ENCODE peak calls at places on chromosome 10, in seven cellular contexts. One of them, this sample, is unnamed.
A peak's percentile ranks its signal among the peaks of the same experiment; 100 is the strongest.

GRCh38 chr10:101292194-101293006 is 61.6 kb upstream of the BTRC start:
- DNase-seq in upper lobe of right lung: no peak
- DNase-seq in astrocyte of the spinal cord: peak; percentile 5
- DNase-seq in mammary epithelial cell: no peak
- DNase-seq in brain microvascular endothelial cell: no peak
- DNase-seq in uterus: no peak
- DNase-seq in PC-9: no peak
- DNase-seq in this sample: peak; percentile 4

GRCh38 chr10:124221356-124222297 is 128.2 kb upstream of the CHST15 start:
- DNase-seq in upper lobe of right lung: no peak
- DNase-seq in astrocyte of the spinal cord: peak; percentile 73
- DNase-seq in mammary epithelial cell: peak; percentile 71
- DNase-seq in brain microvascular endothelial cell: peak; percentile 15
- DNase-seq in uterus: no peak
- DNase-seq in PC-9: no peak
- DNase-seq in this sample: peak; percentile 52

GRCh38 chr10:29389935-29390334 is 101.1 kb downstream of the LYZL1 start:
- DNase-seq in upper lobe of right lung: no peak
- DNase-seq in astrocyte of the spinal cord: no peak
- DNase-seq in mammary epithelial cell: peak; percentile 8
- DNase-seq in brain microvascular endothelial cell: no peak
- DNase-seq in uterus: no peak
- DNase-seq in PC-9: no peak
- DNase-seq in this sample: peak; percentile 36

GRCh38 chr10:96339956-96340904 is 18.6 kb downstream of the OPALIN start:
- DNase-seq in upper lobe of right lung: no peak
- DNase-seq in astrocyte of the spinal cord: peak; percentile 59
- DNase-seq in mammary epithelial cell: peak; percentile 54
- DNase-seq in brain microvascular endothelial cell: peak; percentile 72
- DNase-seq in uterus: peak; percentile 25
- DNase-seq in PC-9: peak; percentile 46
- DNase-seq in this sample: peak; percentile 74

GRCh38 chr10:89210794-89211425 is 3.8 kb upstream of the CH25H start:
- DNase-seq in upper lobe of right lung: no peak
- DNase-seq in astrocyte of the spinal cord: no peak
- DNase-seq in mammary epithelial cell: no peak
- DNase-seq in brain microvascular endothelial cell: no peak
- DNase-seq in uterus: no peak
- DNase-seq in PC-9: no peak
- DNase-seq in this sample: no peak

GRCh38 chr10:74297389-74298080 is 146.5 kb downstream of the ADK start:
- DNase-seq in upper lobe of right lung: no peak
- DNase-seq in astrocyte of the spinal cord: no peak
- DNase-seq in mammary epithelial cell: no peak
- DNase-seq in brain microvascular endothelial cell: no peak
- DNase-seq in uterus: no peak
- DNase-seq in PC-9: no peak
- DNase-seq in this sample: no peak

GRCh38 chr10:91540714-91541113 is 92.2 kb downstream of the PPP1R3C start:
- DNase-seq in upper lobe of right lung: no peak
- DNase-seq in astrocyte of the spinal cord: no peak
- DNase-seq in mammary epithelial cell: peak; percentile 83
- DNase-seq in brain microvascular endothelial cell: no peak
- DNase-seq in uterus: no peak
- DNase-seq in PC-9: peak; percentile 66
- DNase-seq in this sample: peak; percentile 49

GRCh38 chr10:21943633-21944265 is 59.8 kb downstream of the DNAJC1 start:
- DNase-seq in upper lobe of right lung: no peak
- DNase-seq in astrocyte of the spinal cord: no peak
- DNase-seq in mammary epithelial cell: no peak
- DNase-seq in brain microvascular endothelial cell: no peak
- DNase-seq in uterus: no peak
- DNase-seq in PC-9: no peak
- DNase-seq in this sample: peak; percentile 89

GRCh38 chr10:29685506-29685905 is 50.7 kb upstream of the SVIL start:
- DNase-seq in upper lobe of right lung: no peak
- DNase-seq in astrocyte of the spinal cord: no peak
- DNase-seq in mammary epithelial cell: no peak
- DNase-seq in brain microvascular endothelial cell: no peak
- DNase-seq in uterus: no peak
- DNase-seq in PC-9: no peak
- DNase-seq in this sample: no peak

GRCh38 chr10:73920084-73920483 is 9.2 kb downstream of the PLAU start:
- DNase-seq in upper lobe of right lung: no peak
- DNase-seq in astrocyte of the spinal cord: no peak
- DNase-seq in mammary epithelial cell: peak; percentile 95
- DNase-seq in brain microvascular endothelial cell: no peak
- DNase-seq in uterus: peak; percentile 74
- DNase-seq in PC-9: no peak
- DNase-seq in this sample: peak; percentile 76

GRCh38 chr10:104209575-104210198 is 22.5 kb downstream of the CFAP43 start:
- DNase-seq in upper lobe of right lung: no peak
- DNase-seq in astrocyte of the spinal cord: peak; percentile 49
- DNase-seq in mammary epithelial cell: peak; percentile 21
- DNase-seq in brain microvascular endothelial cell: peak; percentile 49
- DNase-seq in uterus: peak; percentile 20
- DNase-seq in PC-9: no peak
- DNase-seq in this sample: peak; percentile 45

GRCh38 chr10:77390481-77390891 is 247.1 kb downstream of the KCNMA1 start:
- DNase-seq in upper lobe of right lung: no peak
- DNase-seq in astrocyte of the spinal cord: no peak
- DNase-seq in mammary epithelial cell: peak; percentile 35
- DNase-seq in brain microvascular endothelial cell: no peak
- DNase-seq in uterus: no peak
- DNase-seq in PC-9: no peak
- DNase-seq in this sample: peak; percentile 23

GRCh38 chr10:77392851-77393250 is 244.8 kb downstream of the KCNMA1 start:
- DNase-seq in upper lobe of right lung: no peak
- DNase-seq in astrocyte of the spinal cord: peak; percentile 96
- DNase-seq in mammary epithelial cell: peak; percentile 100
- DNase-seq in brain microvascular endothelial cell: peak; percentile 93
- DNase-seq in uterus: no peak
- DNase-seq in PC-9: peak; percentile 94
- DNase-seq in this sample: peak; percentile 80

GRCh38 chr10:77393411-77393810 is 244.2 kb downstream of the KCNMA1 start:
- DNase-seq in upper lobe of right lung: no peak
- DNase-seq in astrocyte of the spinal cord: no peak
- DNase-seq in mammary epithelial cell: no peak
- DNase-seq in brain microvascular endothelial cell: no peak
- DNase-seq in uterus: no peak
- DNase-seq in PC-9: no peak
- DNase-seq in this sample: no peak

GRCh38 chr10:77392236-77392721 is 245.3 kb downstream of the KCNMA1 start:
- DNase-seq in upper lobe of right lung: no peak
- DNase-seq in astrocyte of the spinal cord: peak; percentile 65
- DNase-seq in mammary epithelial cell: no peak
- DNase-seq in brain microvascular endothelial cell: peak; percentile 47
- DNase-seq in uterus: no peak
- DNase-seq in PC-9: no peak
- DNase-seq in this sample: peak; percentile 52

DNA sequence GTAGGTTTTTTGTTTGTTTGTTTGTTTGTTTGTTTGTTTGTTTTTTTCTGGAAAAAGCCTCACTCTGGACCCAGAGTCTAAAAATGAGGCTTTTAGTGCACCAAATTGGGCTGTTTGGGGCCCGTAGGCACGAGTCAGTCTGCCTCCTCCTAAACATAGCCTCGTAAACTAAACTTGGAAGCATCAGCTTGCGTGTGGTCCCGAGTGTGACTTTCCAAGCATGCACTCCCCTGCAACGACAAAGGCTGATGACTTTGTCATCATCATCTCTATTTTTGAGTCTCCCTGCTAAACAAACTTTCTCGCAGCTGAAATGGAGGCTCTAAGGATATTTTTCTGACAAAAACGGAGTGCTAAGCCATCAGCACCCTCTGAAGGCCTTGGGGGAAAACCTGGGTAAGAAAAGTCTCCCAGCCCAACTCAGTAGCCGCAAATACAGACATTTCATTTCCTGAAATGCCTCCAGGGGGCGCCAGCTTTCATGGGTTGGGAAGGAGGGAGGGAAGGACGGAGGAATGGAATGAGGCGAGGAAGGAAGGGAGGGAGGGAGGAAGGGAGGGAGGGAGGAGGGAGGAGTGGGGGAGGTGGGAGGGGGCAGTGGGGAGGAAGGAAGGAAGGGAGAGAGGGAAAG is 245.9 kb downstream of the KCNMA1 start:
- DNase-seq in upper lobe of right lung: peak; percentile 73
- DNase-seq in astrocyte of the spinal cord: peak; percentile 91
- DNase-seq in mammary epithelial cell: peak; percentile 78
- DNase-seq in brain microvascular endothelial cell: peak; percentile 84
- DNase-seq in uterus: peak; percentile 79
- DNase-seq in PC-9: peak; percentile 53
- DNase-seq in this sample: peak; percentile 86
- TF ChIP-seq CTCF in upper lobe of right lung: peak; percentile 47
- TF ChIP-seq CTCF in astrocyte of the spinal cord: peak; percentile 73
- TF ChIP-seq CTCF in mammary epithelial cell: peak; percentile 75
- TF ChIP-seq CTCF in brain microvascular endothelial cell: peak; percentile 85
- TF ChIP-seq CTCF in uterus: peak; percentile 58
- TF ChIP-seq CTCF in PC-9: peak; percentile 87
- TF ChIP-seq CTCF in this sample: peak; percentile 81

DNA sequence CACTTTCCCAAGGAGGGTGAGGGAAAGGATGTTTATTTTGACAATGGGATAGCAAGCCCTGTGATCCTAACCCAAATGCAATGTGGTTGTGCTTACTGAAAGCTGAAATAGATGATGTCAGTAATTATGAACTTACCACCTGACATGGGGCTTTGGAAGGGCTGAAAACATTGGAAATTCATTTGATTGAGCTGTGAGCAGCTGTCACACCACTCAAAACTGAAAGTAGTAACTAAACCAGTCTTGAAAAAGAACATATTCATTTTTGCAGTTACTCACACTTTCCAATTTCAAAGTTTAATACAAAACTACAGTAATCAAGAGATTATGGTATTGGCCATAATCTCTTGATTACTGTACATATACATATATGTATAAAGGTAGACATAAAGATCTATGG is 155.5 kb upstream of the HPS1 start:
- DNase-seq in upper lobe of right lung: no peak
- DNase-seq in astrocyte of the spinal cord: no peak
- DNase-seq in mammary epithelial cell: no peak
- DNase-seq in brain microvascular endothelial cell: no peak
- DNase-seq in uterus: no peak
- DNase-seq in PC-9: no peak
- DNase-seq in this sample: no peak
- H3K4me3 ChIP-seq in upper lobe of right lung: no peak overlapping the region
- H3K4me3 ChIP-seq in astrocyte of the spinal cord: no peak overlapping the region
- H3K4me3 ChIP-seq in mammary epithelial cell: no peak overlapping the region
- H3K4me3 ChIP-seq in brain microvascular endothelial cell: no peak overlapping the region
- H3K4me3 ChIP-seq in uterus: no peak overlapping the region
- H3K4me3 ChIP-seq in PC-9: no peak overlapping the region
- H3K4me3 ChIP-seq in this sample: no peak overlapping the region

DNA sequence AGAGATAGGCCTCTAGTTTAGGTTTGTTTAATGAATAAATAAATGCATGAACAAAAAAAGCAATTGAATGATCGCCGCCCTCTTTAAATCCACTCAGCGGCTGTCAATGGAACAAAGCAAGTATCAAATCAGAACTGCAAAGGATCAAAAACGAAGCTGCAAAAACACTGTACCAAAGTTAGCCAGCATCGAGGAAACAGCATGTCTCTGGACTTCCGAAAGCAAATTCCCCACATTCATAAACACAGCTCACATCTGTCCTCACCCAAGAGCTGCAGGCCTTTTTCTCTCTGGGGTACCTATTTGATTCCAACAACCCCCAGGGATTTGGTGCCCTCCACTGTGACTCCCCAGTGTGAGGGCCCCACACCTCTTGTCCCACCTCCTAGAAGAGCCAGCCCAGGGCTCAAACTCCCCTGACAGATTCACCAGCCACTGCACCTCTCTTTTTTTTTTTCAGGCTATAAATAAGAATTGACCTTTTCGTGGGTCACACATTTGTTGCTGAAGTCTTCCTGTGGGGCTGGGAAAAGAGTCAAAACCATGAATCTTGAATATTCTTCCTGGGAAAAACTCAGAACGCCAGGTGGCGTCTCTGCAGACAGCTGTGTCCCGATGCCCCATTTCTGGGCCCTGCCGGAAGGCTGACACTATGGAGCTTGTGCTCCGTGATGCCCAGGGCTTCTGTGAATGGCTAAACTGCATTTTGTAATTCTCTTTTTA is 51.8 kb downstream of the HSPA12A start:
- DNase-seq in upper lobe of right lung: no peak
- DNase-seq in astrocyte of the spinal cord: peak; percentile 22
- DNase-seq in mammary epithelial cell: no peak
- DNase-seq in brain microvascular endothelial cell: no peak
- DNase-seq in uterus: peak; percentile 57
- DNase-seq in PC-9: no peak
- DNase-seq in this sample: peak; percentile 46
- TF ChIP-seq CTCF in upper lobe of right lung: peak; percentile 18
- TF ChIP-seq CTCF in astrocyte of the spinal cord: peak; percentile 42
- TF ChIP-seq CTCF in mammary epithelial cell: no peak
- TF ChIP-seq CTCF in brain microvascular endothelial cell: no peak
- TF ChIP-seq CTCF in uterus: peak; percentile 58
- TF ChIP-seq CTCF in PC-9: no peak
- TF ChIP-seq CTCF in this sample: no peak

GRCh38 chr10:130655313-130656186 is 519.4 kb downstream of the GLRX3 start:
- DNase-seq in upper lobe of right lung: no peak
- DNase-seq in astrocyte of the spinal cord: no peak
- DNase-seq in mammary epithelial cell: no peak
- DNase-seq in brain microvascular endothelial cell: no peak
- DNase-seq in uterus: no peak
- DNase-seq in PC-9: no peak
- DNase-seq in this sample: no peak

GRCh38 chr10:130654726-130655125 is 518.5 kb downstream of the GLRX3 start:
- DNase-seq in upper lobe of right lung: no peak
- DNase-seq in astrocyte of the spinal cord: no peak
- DNase-seq in mammary epithelial cell: no peak
- DNase-seq in brain microvascular endothelial cell: no peak
- DNase-seq in uterus: no peak
- DNase-seq in PC-9: no peak
- DNase-seq in this sample: no peak

GRCh38 chr10:130656187-130656575 is 520.0 kb downstream of the GLRX3 start:
- DNase-seq in upper lobe of right lung: no peak
- DNase-seq in astrocyte of the spinal cord: no peak
- DNase-seq in mammary epithelial cell: no peak
- DNase-seq in brain microvascular endothelial cell: no peak
- DNase-seq in uterus: no peak
- DNase-seq in PC-9: no peak
- DNase-seq in this sample: no peak

GRCh38 chr10:130652544-130652943 is 516.4 kb downstream of the GLRX3 start:
- DNase-seq in upper lobe of right lung: no peak
- DNase-seq in astrocyte of the spinal cord: no peak
- DNase-seq in mammary epithelial cell: no peak
- DNase-seq in brain microvascular endothelial cell: no peak
- DNase-seq in uterus: no peak
- DNase-seq in PC-9: no peak
- DNase-seq in this sample: no peak

DNA sequence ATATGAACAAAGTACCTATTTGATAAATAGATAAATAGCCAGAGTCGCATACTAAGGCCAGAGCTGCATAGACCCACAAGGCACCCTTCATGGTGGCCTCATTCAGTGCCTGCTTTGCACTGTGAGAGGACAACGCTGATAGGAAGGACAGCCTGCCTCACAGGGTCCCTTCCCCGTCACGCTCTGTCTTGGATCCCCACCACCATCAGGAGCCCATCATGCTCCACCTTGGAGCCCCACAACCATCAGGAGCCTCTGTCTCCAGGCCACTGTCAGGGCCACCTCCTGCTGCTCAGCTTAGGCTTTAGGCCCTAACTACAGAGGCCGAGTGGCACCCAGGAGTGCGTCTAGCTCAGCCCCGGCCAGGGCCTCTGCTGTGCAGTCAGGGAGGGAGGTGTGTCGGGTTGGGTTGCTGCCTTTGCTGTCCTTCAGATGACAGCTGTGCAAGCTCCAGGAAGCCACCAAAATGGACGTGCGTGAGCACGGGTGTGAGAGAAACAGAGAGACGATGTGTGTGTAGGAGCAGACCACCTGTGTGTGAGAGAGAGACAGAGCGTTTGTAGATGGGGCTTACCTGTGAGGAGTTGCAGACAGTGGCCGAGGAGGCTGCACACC is 516.9 kb downstream of the GLRX3 start:
- DNase-seq in upper lobe of right lung: no peak
- DNase-seq in astrocyte of the spinal cord: no peak
- DNase-seq in mammary epithelial cell: no peak
- DNase-seq in brain microvascular endothelial cell: no peak
- DNase-seq in uterus: no peak
- DNase-seq in PC-9: no peak
- DNase-seq in this sample: no peak
- H3K4me3 ChIP-seq in upper lobe of right lung: no peak overlapping the region
- H3K4me3 ChIP-seq in astrocyte of the spinal cord: no peak overlapping the region
- H3K4me3 ChIP-seq in mammary epithelial cell: no peak overlapping the region
- H3K4me3 ChIP-seq in brain microvascular endothelial cell: no peak overlapping the region
- H3K4me3 ChIP-seq in uterus: no peak overlapping the region
- H3K4me3 ChIP-seq in PC-9: no peak overlapping the region
- H3K4me3 ChIP-seq in this sample: no peak overlapping the region

This sample was measured in fibroblast of villous mesenchyme.